ENCODE peak calls at places on chromosomes 1 and 21, in four cellular contexts. Y, W, A and J are unnamed samples. For H4K20me1, the result is how much of the 10 kb centered on the place peaks cover.

GRCh38 chr1:205582046-205582445 is 49.8 kb downstream of the ELK4 start:
- DNase-seq in A (no peak), W (no peak), Y (no peak), J (no peak)

GRCh38 chr21:44514746-44515358 is 25.1 kb downstream of the KRTAP10-1 start:
- DNase-seq in W (no peak), Y (no peak), A (no peak), J (no peak)

GRCh38 chr1:207925210-207925609 is 14.3 kb upstream of the CD34 start:
- DNase-seq in W (peak), Y (peak), A (no peak), J (no peak)

GRCh38 chr1:245124644-245125043 is 30.1 kb upstream of the KIF26B start:
- DNase-seq in W (no peak), Y (no peak), A (no peak), J (no peak)

GRCh38 chr1:166170726-166171125 is 3.9 kb upstream of the FAM78B start:
- DNase-seq in W (no peak), A (no peak), Y (no peak), J (no peak)

GRCh38 chr1:184255560-184255959 is 131.3 kb upstream of the C1orf21 start:
- DNase-seq in W (no peak), Y (no peak), A (no peak), J (no peak)

GRCh38 chr1:44587796-44588460 is 86.4 kb downstream of the TMEM53 start:
- DNase-seq in W (no peak), Y (no peak), A (no peak), J (no peak)

GRCh38 chr1:211830330-211831142 is at the start of gene LPGAT1:
- DNase-seq in A (peak), W (peak), Y (peak), J (no peak)

GRCh38 chr1:197423006-197423405 is 155.0 kb downstream of the CRB1 start:
- DNase-seq in Y (no peak), W (no peak), A (peak), J (no peak)

GRCh38 chr21:45401916-45402900 is 2.8 kb upstream of the COL18A1 start:
- DNase-seq in A (no peak), W (no peak), Y (no peak), J (no peak)

GRCh38 chr21:21156919-21157318 is 158.7 kb downstream of the NCAM2 start:
- DNase-seq in A (peak), Y (no peak), W (no peak), J (no peak)

GRCh38 chr1:89454845-89455521 is 69.6 kb upstream of the LRRC8B start:
- DNase-seq in Y (no peak), W (peak), A (peak), J (no peak)

GRCh38 chr1:60078182-60078581 is 4.6 kb upstream of the C1orf87 start:
- DNase-seq in A (no peak), Y (no peak), W (no peak), J (no peak)

GRCh38 chr1:85374160-85374559 is 90.8 kb downstream of the DDAH1 start:
- DNase-seq in W (no peak), Y (no peak), A (peak), J (no peak)

GRCh38 chr1:163094589-163094988 is 25.4 kb downstream of the RGS4 start:
- DNase-seq in W (peak), A (no peak), Y (no peak), J (no peak)

GRCh38 chr1:225441314-225442119 is 13.7 kb upstream of the LBR start:
- DNase-seq in W (no peak), Y (no peak), A (no peak), J (no peak)

GRCh38 chr21:44800971-44801467 is 601 bp downstream of the UBE2G2 start:
- DNase-seq in A (peak), Y (no peak), W (peak), J (no peak)

GRCh38 chr1:22749919-22750670 is 39.5 kb downstream of the EPHB2 start:
- DNase-seq in Y (no peak), A (peak), W (peak), J (peak)

GRCh38 chr1:3170566-3171453 is 101.8 kb downstream of the PRDM16 start:
- DNase-seq in W (peak), A (no peak), Y (no peak), J (no peak)

GRCh38 chr1:3171761-3172160 is 102.8 kb downstream of the PRDM16 start:
- DNase-seq in W (no peak), Y (no peak), A (no peak), J (no peak)

GRCh38 chr1:3168678-3169077 is 99.7 kb downstream of the PRDM16 start:
- DNase-seq in Y (no peak), W (no peak), A (no peak), J (no peak)

GRCh38 chr1:3167255-3167654 is 98.3 kb downstream of the PRDM16 start:
- DNase-seq in A (no peak), W (peak), Y (no peak), J (no peak)

DNA sequence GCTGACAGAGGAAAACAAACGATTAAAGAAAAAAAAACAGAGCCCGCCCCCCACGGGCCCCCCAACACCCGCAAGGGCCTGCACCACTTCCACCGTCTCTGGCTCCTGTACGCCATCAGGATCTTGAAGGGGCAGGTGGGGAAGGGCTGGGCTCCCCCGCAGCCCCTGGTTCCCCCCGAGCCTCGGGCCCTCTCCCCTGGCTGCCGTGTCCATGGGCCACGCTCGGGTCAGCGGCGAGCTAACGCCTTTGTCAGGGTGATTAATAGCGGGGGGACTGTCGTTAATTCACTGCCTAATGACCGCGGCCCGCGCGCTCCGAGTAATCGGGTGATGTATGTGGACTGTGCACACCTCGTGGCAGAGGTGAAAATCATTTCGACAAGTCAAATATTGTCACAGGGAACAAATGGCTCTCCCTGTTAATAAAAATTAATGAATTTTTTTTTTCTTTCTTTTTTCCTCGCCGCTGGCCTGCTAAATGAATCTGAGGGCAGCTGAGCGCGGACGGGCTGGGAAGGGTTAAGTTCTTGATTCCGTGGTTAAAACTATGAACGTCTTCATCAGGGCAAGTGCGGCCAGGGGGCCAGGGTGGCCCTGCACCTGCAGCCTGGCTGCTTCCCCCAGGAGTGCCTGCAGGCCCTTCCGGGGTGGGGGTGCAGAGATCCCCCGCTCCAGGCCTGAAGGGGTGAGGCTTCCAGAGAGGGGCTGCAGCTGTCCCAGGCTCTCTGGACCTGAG is 100.8 kb downstream of the PRDM16 start:
- DNase-seq in Y (no peak), A (no peak), W (peak), J (no peak)
- H4K20me1 ChIP-seq in Y (under half), A (under half), W (under half), J (under half)

DNA sequence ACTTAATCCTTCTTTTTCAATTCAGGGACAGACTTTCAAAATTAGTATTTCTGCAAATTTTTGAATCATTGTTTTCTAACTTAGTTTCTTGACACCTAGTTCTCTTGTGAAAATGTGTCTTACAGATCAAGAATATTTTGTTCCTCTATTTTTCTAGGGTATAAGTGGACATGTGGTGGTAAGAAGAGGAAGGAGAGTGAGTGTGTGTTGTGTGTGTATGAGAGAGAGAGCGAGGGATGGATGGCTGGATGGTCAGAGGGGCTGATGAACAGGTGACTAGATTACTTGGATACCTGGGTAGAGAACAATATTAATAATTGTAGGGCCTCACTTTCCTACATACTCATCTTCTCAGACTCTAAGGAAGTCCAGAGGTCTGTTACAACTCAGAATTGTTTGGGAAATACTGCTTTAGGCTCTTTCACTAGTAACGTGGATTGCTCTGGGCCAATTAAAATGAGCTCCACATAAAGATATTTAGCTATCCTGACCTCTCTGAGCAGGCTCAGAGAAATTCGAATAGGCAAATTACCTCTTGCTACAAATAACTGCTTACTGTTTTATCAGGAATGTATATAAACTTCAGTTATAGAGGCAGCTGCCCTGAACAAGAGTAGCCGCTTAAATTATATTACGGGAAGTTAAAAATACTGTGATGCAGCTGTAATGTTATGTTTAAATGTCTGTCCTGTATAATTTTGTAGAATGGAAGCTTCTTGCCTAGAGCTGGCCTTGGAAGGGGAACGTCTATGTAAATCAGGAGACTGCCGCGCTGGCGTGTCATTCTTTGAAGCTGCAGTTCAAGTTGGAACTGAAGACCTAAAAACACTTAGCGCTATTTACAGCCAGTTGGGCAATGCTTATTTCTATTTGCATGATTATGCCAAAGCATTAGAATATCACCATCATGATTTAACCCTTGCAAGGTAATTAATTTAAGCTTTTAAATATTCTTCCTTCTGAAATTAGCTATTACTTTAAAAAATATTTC is 19.7 kb downstream of the GPSM2 start:
- DNase-seq in Y (peak), W (no peak), A (peak), J (no peak)
- H3K9ac ChIP-seq in Y (no peak), W (no peak), A (no peak), J (peak)

DNA sequence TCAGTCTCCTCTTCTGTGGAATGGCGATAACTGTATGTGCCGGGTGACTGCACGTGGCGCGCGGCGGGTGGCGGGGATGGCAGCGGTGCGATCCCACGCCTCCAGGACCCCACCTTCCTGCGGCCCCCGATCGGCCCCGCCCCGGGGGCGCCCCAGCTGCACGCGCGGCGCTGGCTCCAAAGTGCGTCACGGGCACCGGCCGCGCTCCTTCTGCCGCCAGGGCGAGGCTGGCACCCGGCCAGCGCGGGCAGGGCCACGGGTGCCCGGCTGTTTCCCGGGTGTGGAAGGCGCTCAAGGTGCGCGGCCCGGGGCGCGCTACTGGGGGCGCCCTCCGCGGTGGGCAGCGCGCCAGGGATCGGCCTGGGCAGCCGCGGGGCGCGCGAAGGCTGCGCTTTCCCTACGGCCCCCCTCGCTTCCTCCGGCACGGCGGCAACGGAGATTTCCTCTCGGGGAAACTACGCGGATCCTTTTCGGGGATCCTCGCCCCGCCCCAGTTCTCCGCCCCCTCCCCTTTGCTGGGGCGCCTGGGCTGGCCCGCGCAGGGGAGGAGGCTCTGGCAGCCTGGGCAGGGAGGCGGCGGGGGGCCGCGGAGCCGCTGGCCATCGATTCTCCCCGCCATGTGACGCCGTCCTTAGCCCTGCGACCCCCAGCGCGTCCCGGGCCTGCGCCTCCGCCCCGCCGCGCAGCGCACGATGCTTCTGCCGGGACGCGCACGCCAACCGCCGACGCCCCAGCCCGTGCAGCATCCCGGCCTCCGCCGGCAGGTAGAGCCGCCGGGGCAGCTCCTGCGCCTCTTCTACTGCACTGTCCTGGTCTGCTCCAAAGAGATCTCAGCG is at the start of gene EVA1C:
- DNase-seq in Y (peak), A (peak), W (peak), J (no peak)
- H2AFZ ChIP-seq in Y (no peak), A (peak), W (peak), J (peak)

DNA sequence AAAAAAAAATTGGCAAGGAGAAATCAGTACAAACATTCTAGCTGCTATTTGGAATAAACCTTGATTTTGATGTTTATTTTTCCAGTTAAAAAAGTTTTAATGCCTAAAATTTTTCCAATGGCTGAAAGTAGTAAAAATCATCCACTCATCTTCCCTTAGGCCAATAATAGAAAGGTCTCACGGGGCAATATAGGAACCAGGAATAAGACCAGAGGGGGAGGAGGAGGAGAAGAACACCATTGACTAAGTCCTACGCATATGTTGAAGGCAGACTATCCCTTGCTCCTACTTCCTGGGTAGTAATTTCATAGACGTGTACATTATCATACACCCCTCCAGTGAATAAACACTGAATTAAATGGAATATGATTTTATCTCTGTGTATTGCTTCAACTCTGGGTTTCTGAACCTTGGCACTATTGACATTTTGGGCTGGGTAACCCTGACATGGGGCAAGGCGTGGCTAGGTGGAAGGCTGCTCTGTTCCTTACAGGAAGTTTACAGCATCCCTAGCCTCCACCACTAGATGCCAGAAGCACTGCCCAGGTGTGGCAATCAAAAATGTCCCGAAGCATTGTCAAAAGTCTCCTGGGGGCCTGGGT is 17.4 kb upstream of the FHAD1 start:
- DNase-seq in Y (no peak), W (no peak), A (no peak), J (no peak)
- H4K20me1 ChIP-seq in Y (under half), W (under half), A (under half), J (under half)

DNA sequence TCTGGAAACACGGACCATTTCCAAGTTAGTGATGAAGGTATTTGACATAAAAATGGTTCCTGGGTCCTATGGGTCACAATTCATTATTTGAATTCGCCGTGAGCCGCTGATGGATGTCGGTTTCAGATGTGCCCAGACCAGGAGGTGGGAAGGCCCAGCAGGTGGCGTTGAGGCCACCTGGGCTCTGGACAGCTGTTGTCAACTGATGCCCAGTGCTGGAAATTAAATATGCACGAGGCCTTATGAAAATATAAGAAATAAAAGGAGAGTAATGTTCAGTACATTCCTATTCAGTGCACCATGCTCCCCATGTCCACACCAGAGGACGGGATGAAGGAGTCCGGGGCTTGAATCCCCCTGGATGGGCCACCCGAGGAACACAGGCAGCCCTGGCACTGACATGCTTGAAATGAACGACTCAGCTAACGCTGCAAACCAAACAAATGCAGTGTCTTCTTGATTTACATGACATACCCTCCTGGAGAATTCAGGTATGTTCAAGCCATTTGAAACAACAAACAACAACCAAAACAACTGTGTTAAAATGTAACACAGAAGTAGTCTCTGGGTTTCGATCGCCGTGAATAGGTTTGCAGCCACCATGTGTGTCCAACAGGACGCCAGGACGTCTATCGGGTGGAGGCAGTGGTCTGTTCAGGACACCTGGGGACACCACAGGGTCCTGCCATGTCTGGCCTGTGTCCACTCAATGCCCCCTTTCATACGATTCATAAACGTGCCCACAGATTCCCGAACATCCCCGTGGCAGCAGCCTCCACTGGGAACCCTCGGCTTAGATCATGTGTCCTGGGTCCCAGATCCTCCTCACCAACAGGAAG is 6.1 kb downstream of the TFF3 start:
- DNase-seq in W (no peak), A (no peak), Y (no peak), J (no peak)
- H3K9ac ChIP-seq in W (no peak), A (no peak), Y (no peak), J (no peak)